ENCODE peak calls at places on chromosomes 7 and 10, in seven cellular contexts. U is nephron progenitor cell, O is choroid plexus epithelial cell, D is GM12865, F is transverse colon, J is RWPE1, T is adrenal gland. Y is an unnamed sample.

GRCh38 chr10:29619273-29619672 is 15.5 kb downstream of the SVIL start:
- DNase-seq in U (no peak), O (peak), D (no peak), F (no peak), J (no peak), T (no peak), Y (peak)

GRCh38 chr10:69426376-69426727 is 9.6 kb upstream of the TACR2 start:
- DNase-seq in U (no peak), O (no peak), D (no peak), F (no peak), J (no peak), T (no peak), Y (no peak)

GRCh38 chr10:30058570-30059132 is 735 bp downstream of the JCAD start:
- DNase-seq in U (peak), O (peak), D (no peak), F (no peak), J (no peak), T (no peak), Y (no peak)

GRCh38 chr10:70508912-70509366 is 30.4 kb downstream of the PALD1 start:
- DNase-seq in U (no peak), O (no peak), D (peak), F (peak), J (no peak), T (no peak), Y (peak)

GRCh38 chr10:48462482-48463020 is 142.3 kb downstream of the ARHGAP22 start:
- DNase-seq in U (no peak), O (no peak), D (no peak), F (no peak), J (no peak), T (no peak), Y (no peak)

GRCh38 chr7:149205690-149206381 is 10.5 kb downstream of the ZNF282 start:
- DNase-seq in U (no peak), O (no peak), D (no peak), F (peak), J (no peak), T (no peak), Y (no peak)

GRCh38 chr10:101095550-101096213 is 33.9 kb downstream of the KAZALD1 start:
- DNase-seq in U (peak), O (peak), D (peak), F (peak), J (peak), T (peak), Y (peak)

GRCh38 chr10:97123713-97124112 is 62.0 kb downstream of the SLIT1 start:
- DNase-seq in U (no peak), O (no peak), D (no peak), F (no peak), J (no peak), T (no peak), Y (no peak)

GRCh38 chr7:102991540-102992214 is 78.9 kb downstream of the LRRC17 start:
- DNase-seq in U (no peak), O (peak), D (no peak), F (peak), J (peak), T (peak), Y (peak)

GRCh38 chr10:128044186-128044585 is 82.0 kb downstream of the MKI67 start:
- DNase-seq in U (no peak), O (no peak), D (no peak), F (no peak), J (no peak), T (no peak), Y (no peak)

GRCh38 chr7:46286346-46286745 is 365.3 kb upstream of the IGFBP3 start:
- DNase-seq in U (no peak), O (no peak), D (no peak), F (no peak), J (peak), T (no peak), Y (no peak)

GRCh38 chr10:79359816-79360498 is 12.7 kb downstream of the PPIF start:
- DNase-seq in U (no peak), O (no peak), D (no peak), F (no peak), J (no peak), T (no peak), Y (no peak)

GRCh38 chr7:17307033-17307432 is 8.6 kb downstream of the AHR start:
- DNase-seq in U (no peak), O (no peak), D (no peak), F (no peak), J (no peak), T (peak), Y (no peak)

GRCh38 chr10:77282163-77282562 is 355.4 kb downstream of the KCNMA1 start:
- DNase-seq in U (no peak), O (no peak), D (no peak), F (no peak), J (no peak), T (no peak), Y (no peak)

GRCh38 chr7:37921340-37921805 is 933 bp downstream of the EPDR1 start:
- DNase-seq in U (no peak), O (peak), D (peak), F (peak), J (no peak), T (peak), Y (peak)

DNA sequence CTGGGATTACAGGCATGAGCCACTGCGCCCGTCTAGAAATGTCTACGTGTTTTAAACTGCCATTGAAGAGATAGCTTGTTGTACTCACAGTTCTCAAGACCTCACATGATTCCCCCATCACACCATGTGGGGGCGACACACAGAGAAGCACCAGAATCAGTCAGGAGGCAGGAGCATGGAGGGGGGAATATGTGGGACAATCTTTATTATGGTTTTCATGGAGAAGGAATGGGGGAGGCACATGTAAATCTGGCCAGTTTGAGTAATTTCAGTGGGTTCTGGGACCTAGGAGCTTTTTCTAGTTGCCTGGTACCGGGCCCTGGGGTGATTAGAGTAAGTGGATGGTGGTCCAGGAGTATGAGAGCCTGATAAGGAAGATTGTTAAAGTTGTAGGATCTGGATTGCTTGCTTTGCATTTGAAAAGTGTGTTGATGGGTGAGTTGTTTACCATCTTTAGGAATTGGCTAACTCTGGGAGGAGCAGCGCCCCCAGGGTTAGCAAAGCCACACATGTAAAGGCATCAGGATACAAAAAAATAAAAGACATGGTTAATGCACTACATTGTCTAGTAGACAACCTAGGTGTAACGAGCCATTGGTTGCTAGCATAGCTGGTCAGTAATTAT is 85.4 kb upstream of the SLC13A1 start:
- DNase-seq in U (no peak), O (no peak), D (no peak), F (no peak), J (no peak), T (no peak), Y (no peak)
- TF ChIP-seq CTCF in U (no peak), O (no peak), D (no peak), F (no peak), J (no peak), T (no peak), Y (no peak)

DNA sequence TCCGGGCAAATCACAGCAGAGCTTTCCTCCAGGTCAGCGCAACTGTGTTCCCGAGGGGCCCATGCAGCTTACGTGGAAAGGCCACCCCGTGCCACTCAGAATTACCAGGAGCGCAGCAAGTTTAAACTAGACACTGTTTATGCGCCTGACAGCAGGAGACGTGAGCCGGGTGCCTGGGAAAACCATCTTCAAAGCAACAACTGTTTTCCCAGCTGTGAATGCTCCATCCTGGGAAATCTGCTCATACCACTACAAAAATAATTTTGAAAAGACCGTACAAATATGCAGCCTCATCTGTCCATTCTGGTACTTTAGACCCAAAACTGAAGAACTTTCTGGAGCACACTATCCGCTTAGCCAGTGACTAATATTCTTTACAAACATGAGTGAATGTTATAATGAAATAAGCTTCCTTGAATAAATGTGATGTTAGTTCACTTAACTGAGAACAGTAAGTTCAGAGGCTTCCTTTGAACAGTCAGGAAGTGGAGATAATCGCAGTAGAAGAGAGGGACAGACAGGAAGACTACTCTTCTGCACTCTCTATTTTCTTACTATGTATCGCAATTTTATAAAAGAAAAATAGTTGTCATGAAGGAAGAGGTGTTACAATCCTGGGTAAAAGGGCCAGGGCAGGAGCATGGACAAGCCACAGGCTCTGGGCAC is 16.7 kb downstream of the GPER1 start:
- DNase-seq in U (no peak), O (no peak), D (peak), F (no peak), J (no peak), T (no peak), Y (peak)
- TF ChIP-seq CTCF in U (no peak), O (no peak), D (no peak), F (no peak), J (no peak), T (no peak), Y (no peak)

GRCh38 chr7:147432068-147432467 is 1158.5 kb upstream of the C7orf33 start:
- DNase-seq in U (peak), O (peak), D (no peak), F (no peak), J (no peak), T (no peak), Y (peak)
- TF ChIP-seq CTCF in U (peak), O (peak), D (no peak), F (no peak), J (no peak), T (no peak), Y (peak)

GRCh38 chr7:88357295-88357694 is 50.6 kb upstream of the STEAP4 start:
- DNase-seq in U (no peak), O (peak), D (peak), F (no peak), J (no peak), T (peak), Y (no peak)
- TF ChIP-seq CTCF in U (no peak), O (peak), D (no peak), F (no peak), J (no peak), T (peak), Y (no peak)

DNA sequence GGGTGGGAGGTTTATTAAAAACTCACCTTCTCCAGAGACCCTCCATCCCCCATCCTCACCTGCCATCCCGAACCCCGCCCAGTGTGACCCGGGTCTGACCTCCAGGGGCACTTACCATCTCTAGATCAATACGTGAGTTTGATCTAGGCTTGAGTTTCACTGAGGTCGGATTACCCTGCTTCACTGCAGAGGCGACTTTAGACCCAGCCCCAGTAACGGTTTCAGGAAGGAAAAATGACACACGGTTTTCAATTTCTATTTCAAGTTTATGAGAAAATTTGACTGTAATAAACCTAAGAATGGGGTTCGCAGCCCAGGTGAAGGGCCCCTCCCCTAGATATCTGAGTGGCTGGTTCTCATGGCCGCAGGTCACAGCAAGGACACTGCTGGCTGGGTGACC is 33.1 kb downstream of the RCC1L start:
- DNase-seq in U (no peak), O (no peak), D (no peak), F (no peak), J (no peak), T (no peak), Y (no peak)
- TF ChIP-seq CTCF in U (no peak), O (no peak), D (no peak), F (no peak), J (no peak), T (no peak), Y (no peak)

DNA sequence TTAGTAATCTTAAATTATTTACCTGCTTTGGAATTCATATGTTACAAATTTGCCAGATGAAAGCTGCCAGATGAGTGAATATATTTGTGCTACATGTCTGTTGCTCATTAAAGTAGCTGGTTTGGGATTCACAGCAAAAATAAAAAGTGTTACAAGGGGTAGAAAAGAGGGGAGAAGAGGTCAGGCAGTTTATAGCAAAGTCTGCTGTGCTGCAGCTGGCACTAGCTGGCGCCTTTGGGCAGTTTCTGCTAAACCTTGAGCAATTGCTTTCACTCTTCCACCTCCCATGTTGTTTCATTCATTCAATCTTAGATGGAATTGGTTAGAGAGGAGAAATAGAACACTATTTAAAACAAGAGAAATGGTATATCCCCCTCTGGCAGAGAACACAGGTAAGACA is 404.1 kb upstream of the LRGUK start:
- DNase-seq in U (no peak), O (no peak), D (no peak), F (no peak), J (no peak), T (no peak), Y (no peak)
- TF ChIP-seq CTCF in U (no peak), O (no peak), D (no peak), F (no peak), J (no peak), T (no peak), Y (no peak)

Y was measured in astrocyte of the spinal cord.